ENCODE peak calls at places on chromosomes 12 and 14, in four cellular contexts. L is AG10803; B is activated naive CD8-positive, alpha-beta T cell treated with anti-CD3 and anti-CD28 coated beads, Interleukin-2, amount 50 U/mL, for 16 hours; J is mesothelial cell of epicardium. R is an unnamed sample.

GRCh38 chr14:81323621-81324400 is 76.3 kb downstream of the STON2 start:
- DNase-seq in L (no peak), B (no peak), J (peak), R (no peak)

GRCh38 chr14:91173221-91173670 is 59.4 kb downstream of the DGLUCY start:
- DNase-seq in L (peak), B (peak), J (peak), R (peak)

GRCh38 chr12:128801879-128802391 is 21.8 kb downstream of the SLC15A4 start:
- DNase-seq in L (peak), B (no peak), J (no peak), R (no peak)

GRCh38 chr12:123388948-123389559 is 5.1 kb downstream of the KMT5A start:
- DNase-seq in L (no peak), B (no peak), J (peak), R (no peak)

GRCh38 chr14:70885343-70886014 is 21.8 kb upstream of the PCNX1 start:
- DNase-seq in L (no peak), B (no peak), J (no peak), R (no peak)

GRCh38 chr14:52936437-52936836 is 14.4 kb downstream of the FERMT2 start:
- DNase-seq in L (no peak), B (no peak), J (no peak), R (no peak)

GRCh38 chr12:80627773-80628172 is 79.7 kb upstream of the MYF6 start:
- DNase-seq in L (peak), B (no peak), J (no peak), R (no peak)

GRCh38 chr12:45336331-45336730 is 120.4 kb downstream of the ANO6 start:
- DNase-seq in L (peak), B (no peak), J (no peak), R (no peak)

GRCh38 chr12:40375076-40375475 is 150.3 kb downstream of the LRRK2 start:
- DNase-seq in L (peak), B (no peak), J (no peak), R (no peak)

GRCh38 chr14:105450864-105451720 is 23.5 kb upstream of the CRIP2 start:
- DNase-seq in L (no peak), B (no peak), J (no peak), R (no peak)

GRCh38 chr14:72387727-72388126 is 455.5 kb downstream of the RGS6 start:
- DNase-seq in L (no peak), B (no peak), J (no peak), R (no peak)

GRCh38 chr12:65823481-65824313 is 586 bp upstream of the HMGA2 start:
- DNase-seq in L (no peak), B (no peak), J (peak), R (no peak)

GRCh38 chr12:4273651-4274395 is at the start of gene CCND2:
- DNase-seq in L (peak), B (peak), J (peak), R (peak)

R was measured in esophagus muscularis mucosa.